ENCODE peak calls at places on chromosomes 4 and X, in five cellular contexts. P is DND-41; V is naive thymus-derived CD4-positive, alpha-beta T cell; S is colonic mucosa; O is neuronal stem cell. N is an unnamed sample. For H3K4me1 and H3K27me3, the result is how much of the 10 kb centered on the place peaks cover.

GRCh38 chr4:189784651-189785050 is 156.0 kb upstream of the FRG1 start:
- DNase-seq in V (no peak), P (no peak), O (no peak), S (no peak), N (no peak)

GRCh38 chrX:1323315-1323714 is 13.3 kb upstream of the IL3RA start:
- DNase-seq in V (peak), O (peak), P (peak), S (peak), N (peak)

GRCh38 chr4:107561481-107561880 is 158.6 kb downstream of the PAPSS1 start:
- DNase-seq in S (no peak), V (no peak), P (no peak), O (no peak), N (no peak)

GRCh38 chrX:38061335-38061734 is 55.0 kb downstream of the SYTL5 start:
- DNase-seq in O (no peak), V (no peak), P (no peak), S (no peak), N (peak)

GRCh38 chr4:46886711-46887110 is 22.3 kb downstream of the COX7B2 start:
- DNase-seq in O (no peak), V (no peak), P (no peak), S (no peak), N (peak)

GRCh38 chr4:110586137-110586850 is 36.6 kb downstream of the PITX2 start:
- DNase-seq in O (no peak), S (no peak), V (no peak), P (no peak), N (peak)

GRCh38 chrX:150683536-150684146 is 9.6 kb upstream of the MTMR1 start:
- DNase-seq in O (no peak), V (peak), S (no peak), P (peak), N (peak)

GRCh38 chr4:105686571-105686970 is 21.9 kb downstream of the INTS12 start:
- DNase-seq in S (no peak), O (no peak), V (no peak), P (no peak), N (no peak)

GRCh38 chr4:68271851-68272756 is 26.6 kb upstream of the TMPRSS11B start:
- DNase-seq in P (no peak), S (no peak), V (peak), O (peak), N (peak)

GRCh38 chr4:156971168-156971601 is 414 bp downstream of the PDGFC start:
- DNase-seq in S (peak), P (no peak), V (no peak), O (no peak), N (no peak)

GRCh38 chr4:148103647-148104355 is 338.4 kb downstream of the NR3C2 start:
- DNase-seq in V (no peak), O (no peak), S (no peak), P (no peak), N (no peak)

GRCh38 chrX:38347136-38347535 is 5.3 kb upstream of the OTC start:
- DNase-seq in O (no peak), V (no peak), S (no peak), P (no peak), N (no peak)

GRCh38 chr4:137226221-137226620 is 306.1 kb downstream of the PCDH18 start:
- DNase-seq in S (no peak), V (no peak), P (no peak), O (no peak), N (no peak)

GRCh38 chr4:65344278-65344825 is 325.9 kb downstream of the EPHA5 start:
- DNase-seq in P (no peak), V (no peak), S (no peak), O (no peak), N (no peak)

GRCh38 chrX:84907324-84907946 is 96.2 kb upstream of the APOOL start:
- DNase-seq in V (no peak), O (no peak), P (no peak), S (no peak), N (no peak)

GRCh38 chr4:853416-853781 is 27.5 kb upstream of the CPLX1 start:
- DNase-seq in S (no peak), V (no peak), P (no peak), O (no peak), N (no peak)

GRCh38 chrX:131704136-131704695 is 160.3 kb downstream of the OR13H1 start:
- DNase-seq in S (peak), V (peak), O (no peak), P (no peak), N (no peak)

GRCh38 chr4:53591372-53591892 is at the start of gene LNX1:
- DNase-seq in O (no peak), V (no peak), S (peak), P (no peak), N (peak)

GRCh38 chrX:19640693-19641374 is 125.5 kb upstream of the MAP3K15 start:
- DNase-seq in P (no peak), S (no peak), O (no peak), V (no peak), N (no peak)

GRCh38 chr4:22508376-22508775 is 7.5 kb downstream of the ADGRA3 start:
- DNase-seq in O (no peak), V (no peak), S (no peak), P (no peak), N (no peak)

GRCh38 chrX:40201486-40201885 is 103.7 kb upstream of the BCOR start:
- DNase-seq in P (no peak), V (no peak), O (no peak), S (no peak), N (no peak)

GRCh38 chr4:111400736-111401135 is 744.5 kb upstream of the FAM241A start:
- DNase-seq in P (no peak), S (no peak), O (no peak), V (no peak), N (no peak)

GRCh38 chrX:17022205-17022604 is 75.7 kb downstream of the REPS2 start:
- DNase-seq in O (no peak), V (no peak), P (no peak), S (no peak), N (peak)

GRCh38 chr4:142095886-142096605 is 459.7 kb downstream of the IL15 start:
- DNase-seq in P (no peak), S (no peak), V (no peak), O (no peak), N (no peak)

GRCh38 chrX:17521871-17522693 is 147.1 kb downstream of the NHS start:
- DNase-seq in P (no peak), S (peak), O (no peak), V (no peak), N (peak)

GRCh38 chr4:76078033-76078613 is 3.6 kb downstream of the ART3 start:
- DNase-seq in S (no peak), P (no peak), O (no peak), V (no peak), N (no peak)

GRCh38 chr4:41964401-41964800 is 17.2 kb upstream of the DCAF4L1 start:
- DNase-seq in S (no peak), V (no peak), P (no peak), O (no peak), N (no peak)

GRCh38 chr4:39662683-39663082 is 24.0 kb upstream of the SMIM14 start:
- DNase-seq in P (no peak), V (no peak), O (no peak), S (no peak), N (no peak)

GRCh38 chrX:150790021-150790420 is 96.8 kb downstream of the MTMR1 start:
- DNase-seq in S (no peak), P (no peak), V (no peak), O (no peak), N (no peak)

GRCh38 chr4:139858436-139859225 is 193.0 kb downstream of the MGST2 start:
- DNase-seq in V (no peak), P (no peak), O (no peak), S (no peak), N (no peak)

GRCh38 chr4:174580597-174580996 is 58.3 kb upstream of the HPGD start:
- DNase-seq in S (no peak), P (no peak), O (no peak), V (no peak), N (peak)
- H3K4me3 ChIP-seq in S (no peak), P (no peak), O (no peak), V (no peak), N (no peak)

GRCh38 chrX:63652086-63652775 is 132.8 kb downstream of the ARHGEF9 start:
- DNase-seq in V (no peak), P (no peak), S (no peak), O (no peak), N (no peak)
- H3K4me1 ChIP-seq in V (under half), P (under half), S (under half), O (under half), N (under half)

GRCh38 chr4:173519130-173520101 is 10.6 kb downstream of the HAND2 start:
- DNase-seq in P (no peak), V (no peak), O (no peak), S (no peak), N (no peak)

GRCh38 chr4:173518419-173519102 is 11.5 kb downstream of the HAND2 start:
- DNase-seq in P (no peak), S (no peak), V (no peak), O (no peak), N (no peak)

GRCh38 chr4:173516621-173517612 is 13.1 kb downstream of the HAND2 start:
- DNase-seq in S (no peak), V (no peak), P (no peak), O (no peak), N (peak)

GRCh38 chr4:173515458-173515857 is 14.6 kb downstream of the HAND2 start:
- DNase-seq in V (no peak), P (no peak), S (no peak), O (no peak), N (no peak)

DNA sequence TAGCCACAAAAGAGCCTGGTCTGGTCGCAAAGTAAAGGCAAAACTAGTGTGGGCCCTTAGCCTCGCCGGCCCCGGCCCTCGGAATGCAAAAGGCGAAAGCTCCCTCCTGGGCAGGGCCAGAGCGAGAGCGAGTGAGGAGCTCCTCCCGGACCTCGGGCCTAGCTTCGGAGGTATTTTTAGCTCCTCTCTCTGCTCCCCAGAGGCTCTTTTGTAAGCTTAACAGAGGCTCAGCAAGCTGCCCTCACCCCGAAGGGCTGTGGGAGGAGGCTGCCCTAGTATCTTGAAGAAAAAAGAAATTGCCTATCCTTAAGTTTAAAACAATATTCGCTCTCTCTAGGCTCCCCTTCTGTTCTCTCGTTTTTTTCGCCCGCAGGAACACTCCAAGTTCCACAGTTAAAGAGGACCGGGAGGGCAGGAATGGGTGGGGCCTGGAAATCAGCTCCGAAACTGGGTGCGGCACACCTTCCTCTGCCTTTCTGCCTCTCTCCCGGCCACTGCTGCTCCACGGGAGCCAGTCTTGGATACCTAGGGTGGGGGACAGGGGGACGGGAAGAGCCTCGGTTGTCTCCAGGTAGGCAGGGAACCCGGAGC is 12.2 kb downstream of the HAND2 start:
- DNase-seq in P (no peak), O (no peak), V (no peak), S (no peak), N (peak)
- H3K27me3 ChIP-seq in P (under half), O (half or more), V (under half), S (half or more), N (half or more)

GRCh38 chr4:153511104-153511503 is 44.9 kb downstream of the TMEM131L start:
- DNase-seq in O (no peak), P (no peak), V (no peak), S (no peak), N (no peak)

GRCh38 chr4:153514001-153514526 is 47.9 kb downstream of the TMEM131L start:
- DNase-seq in P (no peak), V (no peak), O (no peak), S (no peak), N (no peak)

GRCh38 chr4:153513596-153513995 is 47.4 kb downstream of the TMEM131L start:
- DNase-seq in V (no peak), P (no peak), S (no peak), O (no peak), N (no peak)

GRCh38 chr4:153512162-153512852 is 46.1 kb downstream of the TMEM131L start:
- DNase-seq in P (no peak), O (no peak), S (peak), V (no peak), N (no peak)

DNA sequence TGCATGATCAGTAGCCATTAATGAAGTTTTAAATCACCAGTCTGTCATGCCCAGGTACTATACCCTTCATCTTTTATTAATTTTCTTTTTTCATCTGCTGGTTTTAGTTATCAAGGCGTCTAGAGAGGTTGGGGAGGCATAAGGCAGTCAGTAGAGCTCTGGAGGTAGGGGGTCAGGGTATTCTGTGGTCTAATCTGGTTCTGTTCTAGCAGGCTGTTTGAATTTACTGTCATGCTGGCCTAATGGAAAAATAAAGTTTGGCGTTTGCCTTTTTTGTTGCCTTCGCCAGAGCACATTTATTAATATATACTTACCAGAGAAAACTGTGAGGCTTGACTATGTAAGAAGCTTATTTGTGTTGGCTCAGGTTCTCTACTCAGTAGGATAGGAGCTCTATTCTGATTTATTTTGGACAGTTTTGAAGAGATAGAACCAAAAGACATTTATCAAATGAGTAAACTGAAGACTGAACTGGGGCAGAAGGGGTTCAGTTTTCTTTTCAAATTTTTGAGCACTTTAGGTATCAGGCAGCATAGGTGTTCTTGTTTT is 46.9 kb downstream of the TMEM131L start:
- DNase-seq in O (no peak), V (no peak), S (no peak), P (no peak), N (no peak)
- H3K4me3 ChIP-seq in O (no peak), V (no peak), S (no peak), P (no peak), N (no peak)

GRCh38 chr4:6271206-6271605 is 1.6 kb downstream of the WFS1 start:
- DNase-seq in P (no peak), S (no peak), V (no peak), O (no peak), N (no peak)

GRCh38 chr4:6271701-6272465 is 2.2 kb downstream of the WFS1 start:
- DNase-seq in V (no peak), O (no peak), P (no peak), S (no peak), N (peak)

GRCh38 chr4:6273661-6273990 is 4.0 kb downstream of the WFS1 start:
- DNase-seq in O (no peak), V (no peak), P (no peak), S (no peak), N (no peak)

GRCh38 chr4:6275351-6275750 is 5.7 kb downstream of the WFS1 start:
- DNase-seq in S (no peak), V (no peak), O (no peak), P (no peak), N (no peak)

GRCh38 chr4:6272863-6273660 is 3.4 kb downstream of the WFS1 start:
- DNase-seq in S (no peak), O (no peak), P (no peak), V (no peak), N (no peak)
- H3K4me1 ChIP-seq in S (under half), O (under half), P (under half), V (under half), N (under half)

DNA sequence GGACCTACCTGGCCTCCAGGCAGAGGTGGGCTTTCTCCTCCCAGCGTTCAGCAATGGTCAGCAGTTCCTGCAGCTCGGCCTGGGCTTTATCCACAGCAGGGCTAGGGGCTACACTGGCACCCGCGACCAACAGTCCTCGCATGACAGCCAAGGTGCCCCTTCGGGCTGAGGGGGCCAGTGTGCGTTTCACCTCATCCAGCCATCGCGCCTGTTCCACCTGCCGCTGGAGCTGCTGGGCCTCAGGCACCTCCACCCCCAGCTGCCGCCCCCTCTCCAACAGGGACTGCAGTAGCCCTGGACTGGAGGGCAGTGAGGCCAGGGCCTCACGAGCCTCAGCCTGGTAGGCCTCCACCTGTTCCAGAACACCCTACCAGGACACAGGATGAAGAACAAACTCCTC is 28.3 kb downstream of the KDM5C start:
- DNase-seq in P (no peak), S (no peak), O (no peak), V (no peak), N (no peak)
- H3K27me3 ChIP-seq in P (under half), S (under half), O (under half), V (under half), N (under half)

GRCh38 chrX:64229145-64229544 is 1.3 kb downstream of the ASB12 start:
- DNase-seq in S (no peak), V (no peak), P (no peak), O (no peak), N (peak)

GRCh38 chrX:64230123-64230970 is at the start of gene ASB12:
- DNase-seq in S (no peak), P (no peak), V (no peak), O (no peak), N (no peak)
- H3K4me3 ChIP-seq in S (no peak), P (no peak), V (no peak), O (no peak), N (no peak)